ENCODE peak calls at places on chromosome 19, in four cellular contexts. D is EL, M is MCF 10A, U is activated T-helper 1 cell treated with Interleukin-2 at 50 U/mL for 16 hours. B is an unnamed sample.

GRCh38 chr19:31377736-31378135 is 28.5 kb upstream of the TSHZ3 start:
- DNase-seq in D (no peak), M (no peak), U (no peak), B (no peak)

GRCh38 chr19:38273499-38273898 is 9.1 kb downstream of the SPINT2 start:
- DNase-seq in D (no peak), M (no peak), U (no peak), B (no peak)

GRCh38 chr19:30631035-30631375 is 258.8 kb downstream of the ZNF536 start:
- DNase-seq in D (no peak), M (no peak), U (no peak), B (no peak)

GRCh38 chr19:3336680-3337523 is 29.5 kb upstream of the NFIC start:
- DNase-seq in D (peak), M (peak), U (no peak), B (peak)

GRCh38 chr19:46745521-46746280 is at the start of gene FKRP:
- DNase-seq in D (no peak), M (no peak), U (peak), B (no peak)

GRCh38 chr19:57103573-57104277 is 16.1 kb upstream of the USP29 start:
- DNase-seq in D (peak), M (peak), U (peak), B (no peak)

GRCh38 chr19:3879656-3880055 is 829 bp upstream of the ATCAY start:
- DNase-seq in D (no peak), M (no peak), U (no peak), B (no peak)

GRCh38 chr19:7778081-7778480 is 15.0 kb downstream of the CLEC4M start:
- DNase-seq in D (no peak), M (no peak), U (no peak), B (no peak)

GRCh38 chr19:8209111-8209964 is at the start of gene CERS4:
- DNase-seq in D (peak), M (no peak), U (peak), B (peak)

GRCh38 chr19:7447648-7448047 is 41.2 kb downstream of the PEX11G start:
- DNase-seq in D (no peak), M (no peak), U (no peak), B (no peak)

GRCh38 chr19:47821460-47822020 is at the start of gene CRX:
- DNase-seq in D (no peak), M (no peak), U (no peak), B (no peak)

GRCh38 chr19:50002386-50002960 is 22.7 kb downstream of the VRK3 start:
- DNase-seq in D (no peak), M (no peak), U (no peak), B (no peak)

GRCh38 chr19:11435833-11436313 is 438 bp downstream of the PRKCSH start:
- DNase-seq in D (peak), M (no peak), U (no peak), B (no peak)

GRCh38 chr19:7783991-7784421 is 21.0 kb downstream of the CLEC4M start:
- DNase-seq in D (peak), M (peak), U (no peak), B (no peak)

GRCh38 chr19:55027472-55028337 is 10.4 kb downstream of the GP6 start:
- DNase-seq in D (no peak), M (peak), U (no peak), B (peak)

GRCh38 chr19:40735003-40735771 is 15.1 kb downstream of the ACTMAP start:
- DNase-seq in D (no peak), M (no peak), U (no peak), B (no peak)

GRCh38 chr19:15488489-15489226 is 9.4 kb upstream of the PGLYRP2 start:
- DNase-seq in D (no peak), M (no peak), U (no peak), B (peak)